ENCODE peak calls at places on chromosomes 4 and X, in nine cellular contexts. One of them, this sample, is unnamed.
A peak's percentile ranks its signal among the peaks of the same experiment; 100 is the strongest.

GRCh38 chr4:180698550-180698949 is 1544.7 kb upstream of the TENM3 start:
- DNase-seq in body of pancreas: no peak
- DNase-seq in tibial artery: no peak
- DNase-seq in NT2/D1: no peak
- DNase-seq in fibroblast of lung: no peak
- DNase-seq in right lobe of liver: no peak
- DNase-seq in heart left ventricle: no peak
- DNase-seq in Peyer's patch: no peak
- DNase-seq in aorta: no peak
- DNase-seq in this sample: no peak

GRCh38 chr4:159197885-159198269 is 95.0 kb downstream of the RAPGEF2 start:
- DNase-seq in aorta: no peak
- DNase-seq in tibial artery: no peak
- DNase-seq in right lobe of liver: no peak
- DNase-seq in heart left ventricle: no peak
- DNase-seq in NT2/D1: no peak
- DNase-seq in Peyer's patch: no peak
- DNase-seq in fibroblast of lung: no peak
- DNase-seq in body of pancreas: no peak
- DNase-seq in this sample: no peak

GRCh38 chrX:71859637-71860036 is 51.0 kb upstream of the NHSL2 start:
- DNase-seq in right lobe of liver: no peak
- DNase-seq in aorta: no peak
- DNase-seq in tibial artery: no peak
- DNase-seq in heart left ventricle: no peak
- DNase-seq in body of pancreas: peak; percentile 38
- DNase-seq in Peyer's patch: no peak
- DNase-seq in NT2/D1: peak; percentile 15
- DNase-seq in fibroblast of lung: peak; percentile 41
- DNase-seq in this sample: no peak

GRCh38 chr4:185235480-185236154 is 26.2 kb downstream of the SNX25 start:
- DNase-seq in NT2/D1: no peak
- DNase-seq in right lobe of liver: no peak
- DNase-seq in tibial artery: no peak
- DNase-seq in aorta: no peak
- DNase-seq in heart left ventricle: no peak
- DNase-seq in body of pancreas: peak; percentile 38
- DNase-seq in Peyer's patch: peak; percentile 62
- DNase-seq in fibroblast of lung: peak; percentile 44
- DNase-seq in this sample: no peak

GRCh38 chr4:56731857-56732256 is 50.8 kb upstream of the HOPX start:
- DNase-seq in heart left ventricle: peak; percentile 19
- DNase-seq in body of pancreas: no peak
- DNase-seq in fibroblast of lung: no peak
- DNase-seq in aorta: no peak
- DNase-seq in tibial artery: peak; percentile 65
- DNase-seq in Peyer's patch: peak; percentile 59
- DNase-seq in right lobe of liver: no peak
- DNase-seq in NT2/D1: no peak
- DNase-seq in this sample: peak; percentile 20

GRCh38 chr4:37446016-37446415 is 201.5 kb downstream of the NWD2 start:
- DNase-seq in NT2/D1: no peak
- DNase-seq in fibroblast of lung: no peak
- DNase-seq in aorta: no peak
- DNase-seq in tibial artery: no peak
- DNase-seq in heart left ventricle: no peak
- DNase-seq in body of pancreas: no peak
- DNase-seq in Peyer's patch: no peak
- DNase-seq in right lobe of liver: no peak
- DNase-seq in this sample: no peak

GRCh38 chr4:29128810-29129209 is 1591.4 kb upstream of the PCDH7 start:
- DNase-seq in fibroblast of lung: no peak
- DNase-seq in heart left ventricle: no peak
- DNase-seq in NT2/D1: no peak
- DNase-seq in tibial artery: no peak
- DNase-seq in right lobe of liver: no peak
- DNase-seq in body of pancreas: no peak
- DNase-seq in aorta: no peak
- DNase-seq in Peyer's patch: no peak
- DNase-seq in this sample: no peak

GRCh38 chr4:183349673-183350072 is 27.4 kb upstream of the CLDN24 start:
- DNase-seq in NT2/D1: no peak
- DNase-seq in aorta: no peak
- DNase-seq in tibial artery: no peak
- DNase-seq in Peyer's patch: no peak
- DNase-seq in fibroblast of lung: peak; percentile 60
- DNase-seq in right lobe of liver: no peak
- DNase-seq in body of pancreas: no peak
- DNase-seq in heart left ventricle: no peak
- DNase-seq in this sample: no peak

GRCh38 chr4:675980-676870 is 1.9 kb downstream of the MYL5 start:
- DNase-seq in tibial artery: no peak
- DNase-seq in heart left ventricle: no peak
- DNase-seq in right lobe of liver: no peak
- DNase-seq in NT2/D1: no peak
- DNase-seq in body of pancreas: no peak
- DNase-seq in aorta: no peak
- DNase-seq in Peyer's patch: no peak
- DNase-seq in fibroblast of lung: no peak
- DNase-seq in this sample: no peak

GRCh38 chr4:94550851-94551250 is 99.1 kb downstream of the PDLIM5 start:
- DNase-seq in heart left ventricle: no peak
- DNase-seq in NT2/D1: no peak
- DNase-seq in body of pancreas: no peak
- DNase-seq in tibial artery: no peak
- DNase-seq in Peyer's patch: no peak
- DNase-seq in fibroblast of lung: no peak
- DNase-seq in right lobe of liver: no peak
- DNase-seq in aorta: no peak
- DNase-seq in this sample: no peak

GRCh38 chr4:56048621-56049427 is 100.1 kb downstream of the CEP135 start:
- DNase-seq in NT2/D1: peak; percentile 11
- DNase-seq in right lobe of liver: peak; percentile 47
- DNase-seq in body of pancreas: peak; percentile 49
- DNase-seq in heart left ventricle: peak; percentile 28
- DNase-seq in fibroblast of lung: peak; percentile 52
- DNase-seq in tibial artery: no peak
- DNase-seq in Peyer's patch: peak; percentile 79
- DNase-seq in aorta: peak; percentile 78
- DNase-seq in this sample: no peak

DNA sequence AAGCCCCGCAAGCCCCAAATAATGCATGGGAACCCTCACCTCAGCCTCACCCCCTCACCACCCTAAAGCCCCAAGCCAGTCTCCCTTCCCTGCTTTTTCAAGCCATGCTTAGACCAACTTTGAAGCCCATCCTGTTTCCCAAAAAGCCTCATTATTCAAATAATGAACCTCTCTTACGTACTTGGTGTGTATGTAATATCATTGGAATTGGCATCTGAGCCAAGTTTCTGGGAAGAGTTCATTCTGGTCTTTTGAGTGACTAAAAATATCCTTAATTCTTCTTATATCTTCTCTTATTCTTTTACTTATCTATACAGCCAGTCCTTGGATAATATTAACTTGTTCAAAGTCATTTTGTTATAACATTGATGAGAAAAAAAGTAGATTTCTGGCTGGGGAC is 875.8 kb upstream of the SLIT2 start:
- DNase-seq in Peyer's patch: no peak
- DNase-seq in body of pancreas: no peak
- DNase-seq in right lobe of liver: no peak
- DNase-seq in heart left ventricle: no peak
- DNase-seq in fibroblast of lung: peak; percentile 14
- DNase-seq in aorta: no peak
- DNase-seq in tibial artery: no peak
- DNase-seq in NT2/D1: no peak
- DNase-seq in this sample: no peak
- H3K9me3 ChIP-seq in Peyer's patch: no peaks in the 10 kb centered on the region
- H3K9me3 ChIP-seq in body of pancreas: no peaks in the 10 kb centered on the region
- H3K9me3 ChIP-seq in right lobe of liver: no peaks in the 10 kb centered on the region
- H3K9me3 ChIP-seq in heart left ventricle: no peaks in the 10 kb centered on the region
- H3K9me3 ChIP-seq in fibroblast of lung: no peaks in the 10 kb centered on the region
- H3K9me3 ChIP-seq in aorta: no peaks in the 10 kb centered on the region
- H3K9me3 ChIP-seq in tibial artery: no peaks in the 10 kb centered on the region
- H3K9me3 ChIP-seq in NT2/D1: no peaks in the 10 kb centered on the region
- H3K9me3 ChIP-seq in this sample: no peaks in the 10 kb centered on the region

DNA sequence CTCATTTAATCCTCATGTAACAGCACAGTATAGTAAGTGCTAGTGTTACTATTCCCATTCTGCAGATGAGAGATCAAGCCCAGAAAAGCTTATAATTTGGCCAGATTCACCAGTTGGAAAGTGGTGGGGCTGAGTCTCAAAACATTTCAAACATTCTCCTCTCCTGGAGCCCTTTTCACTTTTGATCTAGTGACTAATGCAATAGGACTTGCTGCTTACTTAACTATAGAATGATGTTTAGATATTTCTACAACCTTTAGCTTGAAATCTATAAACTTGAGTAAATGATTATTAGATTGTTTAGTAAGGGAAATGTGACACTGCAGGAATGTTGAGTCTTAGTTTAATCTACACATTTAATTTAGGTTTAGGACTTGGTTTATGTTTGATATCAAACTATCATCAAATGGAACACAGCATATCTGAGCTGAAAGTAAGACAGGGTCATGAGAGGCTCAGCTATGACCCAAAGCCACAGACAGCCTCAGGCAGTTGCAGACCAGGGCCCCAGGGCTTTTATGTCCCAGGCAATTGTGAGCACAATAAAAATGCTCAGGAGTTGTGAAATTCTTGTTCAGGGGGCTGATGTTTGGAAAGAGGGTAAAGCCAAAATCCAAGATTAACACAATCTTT is 199.5 kb upstream of the HS3ST1 start:
- DNase-seq in body of pancreas: no peak
- DNase-seq in NT2/D1: no peak
- DNase-seq in tibial artery: no peak
- DNase-seq in aorta: no peak
- DNase-seq in Peyer's patch: no peak
- DNase-seq in heart left ventricle: no peak
- DNase-seq in fibroblast of lung: peak; percentile 37
- DNase-seq in right lobe of liver: no peak
- DNase-seq in this sample: no peak
- H3K9me3 ChIP-seq in body of pancreas: no peaks in the 10 kb centered on the region
- H3K9me3 ChIP-seq in NT2/D1: no peaks in the 10 kb centered on the region
- H3K9me3 ChIP-seq in tibial artery: no peaks in the 10 kb centered on the region
- H3K9me3 ChIP-seq in aorta: no peaks in the 10 kb centered on the region
- H3K9me3 ChIP-seq in Peyer's patch: no peaks in the 10 kb centered on the region
- H3K9me3 ChIP-seq in heart left ventricle: no peaks in the 10 kb centered on the region
- H3K9me3 ChIP-seq in fibroblast of lung: no peaks in the 10 kb centered on the region
- H3K9me3 ChIP-seq in right lobe of liver: no peaks in the 10 kb centered on the region
- H3K9me3 ChIP-seq in this sample: no peaks in the 10 kb centered on the region

DNA sequence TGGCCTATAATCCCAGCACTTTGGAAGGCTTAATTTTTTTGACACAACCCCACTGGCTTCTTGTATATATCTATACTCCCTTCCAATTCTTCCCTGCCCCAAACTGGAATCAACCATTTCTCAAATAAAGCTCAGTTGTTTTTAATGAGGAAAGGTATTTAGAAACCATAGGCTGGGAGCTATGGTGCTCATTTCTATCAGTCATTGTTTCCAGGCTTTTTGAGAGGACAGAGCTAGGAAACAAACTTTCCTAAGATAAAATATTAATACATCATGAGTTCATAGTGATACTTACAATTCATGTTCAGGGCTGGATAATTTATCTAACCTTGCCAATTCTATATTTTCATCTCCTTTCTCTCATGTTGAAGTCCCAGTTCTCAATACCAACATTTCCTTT is 50.3 kb downstream of the BCOR start:
- DNase-seq in aorta: no peak
- DNase-seq in Peyer's patch: no peak
- DNase-seq in tibial artery: no peak
- DNase-seq in body of pancreas: no peak
- DNase-seq in fibroblast of lung: no peak
- DNase-seq in right lobe of liver: no peak
- DNase-seq in NT2/D1: no peak
- DNase-seq in heart left ventricle: no peak
- DNase-seq in this sample: no peak
- H3K9me3 ChIP-seq in aorta: peaks cover 8% of the 10 kb centered on the region
- H3K9me3 ChIP-seq in Peyer's patch: no peaks in the 10 kb centered on the region
- H3K9me3 ChIP-seq in tibial artery: peaks cover 34% of the 10 kb centered on the region
- H3K9me3 ChIP-seq in body of pancreas: peaks cover 9% of the 10 kb centered on the region
- H3K9me3 ChIP-seq in fibroblast of lung: no peaks in the 10 kb centered on the region
- H3K9me3 ChIP-seq in right lobe of liver: peaks cover 4% of the 10 kb centered on the region
- H3K9me3 ChIP-seq in NT2/D1: peaks cover 45% of the 10 kb centered on the region
- H3K9me3 ChIP-seq in heart left ventricle: peaks cover 2% of the 10 kb centered on the region
- H3K9me3 ChIP-seq in this sample: peaks cover 10% of the 10 kb centered on the region

GRCh38 chr4:152126233-152126632 is 365.4 kb upstream of the GATB start:
- DNase-seq in tibial artery: no peak
- DNase-seq in fibroblast of lung: no peak
- DNase-seq in Peyer's patch: no peak
- DNase-seq in aorta: no peak
- DNase-seq in heart left ventricle: no peak
- DNase-seq in NT2/D1: no peak
- DNase-seq in right lobe of liver: no peak
- DNase-seq in body of pancreas: no peak
- DNase-seq in this sample: no peak
- H3K9me3 ChIP-seq in tibial artery: no peaks in the 10 kb centered on the region
- H3K9me3 ChIP-seq in fibroblast of lung: no peaks in the 10 kb centered on the region
- H3K9me3 ChIP-seq in Peyer's patch: no peaks in the 10 kb centered on the region
- H3K9me3 ChIP-seq in aorta: no peaks in the 10 kb centered on the region
- H3K9me3 ChIP-seq in heart left ventricle: no peaks in the 10 kb centered on the region
- H3K9me3 ChIP-seq in NT2/D1: peaks cover 8% of the 10 kb centered on the region
- H3K9me3 ChIP-seq in right lobe of liver: no peaks in the 10 kb centered on the region
- H3K9me3 ChIP-seq in body of pancreas: no peaks in the 10 kb centered on the region
- H3K9me3 ChIP-seq in this sample: no peaks in the 10 kb centered on the region

This sample was measured in gastrocnemius medialis.